ENCODE peak calls at places on chromosome X, in five cellular contexts. B, C, F, Q and D are unnamed samples.
A peak's percentile ranks its signal among the peaks of the same experiment; 100 is the strongest.

GRCh38 chrX:109826954-109827708 is 94.1 kb upstream of the ACSL4 start:
- DNase-seq in B (peak; percentile 72), C (no peak), F (no peak), Q (no peak), D (peak; percentile 50)

GRCh38 chrX:98523026-98523425 is 1639.3 kb downstream of the RPA4 start:
- DNase-seq in B (no peak), C (no peak), F (no peak), Q (no peak), D (no peak)

GRCh38 chrX:38649227-38649626 is 87.9 kb downstream of the TSPAN7 start:
- DNase-seq in B (no peak), C (no peak), F (peak; percentile 15), Q (no peak), D (no peak)

GRCh38 chrX:74449322-74449936 is 28.1 kb downstream of the SLC16A2 start:
- DNase-seq in B (no peak), C (no peak), F (no peak), Q (no peak), D (no peak)

GRCh38 chrX:9456250-9457074 is 8.4 kb upstream of the TBL1X start:
- DNase-seq in B (peak; percentile 32), C (no peak), F (no peak), Q (no peak), D (no peak)

GRCh38 chrX:150768580-150769190 is 75.5 kb downstream of the MTMR1 start:
- DNase-seq in B (no peak), C (no peak), F (no peak), Q (no peak), D (no peak)

GRCh38 chrX:63784902-63785692 is at the start of gene ARHGEF9:
- DNase-seq in B (no peak), C (no peak), F (no peak), Q (peak; percentile 71), D (no peak)

GRCh38 chrX:30577362-30577961 is at the start of gene TASL:
- DNase-seq in B (no peak), C (peak; percentile 94), F (no peak), Q (no peak), D (no peak)

GRCh38 chrX:30781711-30782444 is 107.2 kb downstream of the TAB3 start:
- DNase-seq in B (no peak), C (no peak), F (no peak), Q (no peak), D (no peak)

GRCh38 chrX:72020204-72020603 is 109.6 kb downstream of the NHSL2 start:
- DNase-seq in B (no peak), C (no peak), F (no peak), Q (peak; percentile 4), D (no peak)

GRCh38 chrX:21586001-21586400 is 72.1 kb downstream of the KLHL34 start:
- DNase-seq in B (no peak), C (no peak), F (no peak), Q (no peak), D (no peak)

GRCh38 chrX:42151808-42152207 is 228.5 kb upstream of the CASK start:
- DNase-seq in B (no peak), C (no peak), F (no peak), Q (no peak), D (no peak)

GRCh38 chrX:85109235-85109634 is 105.6 kb downstream of the APOOL start:
- DNase-seq in B (peak; percentile 12), C (no peak), F (peak; percentile 59), Q (peak; percentile 56), D (peak; percentile 7)

GRCh38 chrX:13110427-13111324 is 66.3 kb upstream of the FAM9C start:
- DNase-seq in B (no peak), C (no peak), F (no peak), Q (no peak), D (peak; percentile 62)

GRCh38 chrX:56788229-56788628 is 59.2 kb downstream of the NBDY start:
- DNase-seq in B (no peak), C (no peak), F (no peak), Q (no peak), D (no peak)

GRCh38 chrX:125507119-125507518 is 187.4 kb downstream of the TEX13C start:
- DNase-seq in B (no peak), C (no peak), F (no peak), Q (no peak), D (no peak)

GRCh38 chrX:79413009-79413408 is 45.9 kb upstream of the ITM2A start:
- DNase-seq in B (peak; percentile 0), C (no peak), F (no peak), Q (no peak), D (no peak)

GRCh38 chrX:65034641-65035450 is 58.6 kb upstream of the ZC4H2 start:
- DNase-seq in B (peak; percentile 56), C (no peak), F (peak; percentile 86), Q (peak; percentile 79), D (peak; percentile 25)

GRCh38 chrX:4240541-4241194 is 527.2 kb upstream of the PRKX start:
- DNase-seq in B (peak; percentile 3), C (no peak), F (no peak), Q (no peak), D (no peak)

GRCh38 chrX:54452920-54453319 is 12.7 kb downstream of the TSR2 start:
- DNase-seq in B (peak; percentile 27), C (no peak), F (peak; percentile 32), Q (no peak), D (peak; percentile 22)

GRCh38 chrX:13270360-13270759 is 49.5 kb downstream of the ATXN3L start:
- DNase-seq in B (no peak), C (no peak), F (no peak), Q (no peak), D (no peak)

GRCh38 chrX:65677954-65678469 is 10.6 kb downstream of the MSN start:
- DNase-seq in B (no peak), C (no peak), F (no peak), Q (no peak), D (peak; percentile 71)

GRCh38 chrX:155870958-155871357 is 10.2 kb upstream of the VAMP7 start:
- DNase-seq in B (no peak), C (no peak), F (no peak), Q (no peak), D (no peak)

GRCh38 chrX:31333181-31333831 is 261.5 kb upstream of the FTHL17 start:
- DNase-seq in B (no peak), C (no peak), F (no peak), Q (no peak), D (no peak)

GRCh38 chrX:80807606-80808159 is 2.0 kb downstream of the BRWD3 start:
- DNase-seq in B (no peak), C (no peak), F (peak; percentile 7), Q (no peak), D (peak; percentile 71)

GRCh38 chrX:63350979-63351616 is at the start of gene SPIN4:
- DNase-seq in B (peak; percentile 73), C (peak; percentile 39), F (peak; percentile 78), Q (peak; percentile 82), D (peak; percentile 91)

GRCh38 chrX:23656684-23657083 is 10.6 kb upstream of the PRDX4 start:
- DNase-seq in B (no peak), C (no peak), F (no peak), Q (no peak), D (no peak)

GRCh38 chrX:17842769-17843525 is 18.2 kb downstream of the RAI2 start:
- DNase-seq in B (no peak), C (no peak), F (no peak), Q (no peak), D (no peak)

GRCh38 chrX:13374364-13374763 is 54.5 kb upstream of the ATXN3L start:
- DNase-seq in B (no peak), C (no peak), F (no peak), Q (no peak), D (no peak)

GRCh38 chrX:11787564-11787963 is 29.5 kb downstream of the MSL3 start:
- DNase-seq in B (peak; percentile 43), C (no peak), F (peak; percentile 34), Q (peak; percentile 80), D (peak; percentile 43)

GRCh38 chrX:46554942-46555341 is 9.7 kb upstream of the ZNF674 start:
- DNase-seq in B (peak; percentile 6), C (no peak), F (no peak), Q (no peak), D (peak; percentile 36)

DNA sequence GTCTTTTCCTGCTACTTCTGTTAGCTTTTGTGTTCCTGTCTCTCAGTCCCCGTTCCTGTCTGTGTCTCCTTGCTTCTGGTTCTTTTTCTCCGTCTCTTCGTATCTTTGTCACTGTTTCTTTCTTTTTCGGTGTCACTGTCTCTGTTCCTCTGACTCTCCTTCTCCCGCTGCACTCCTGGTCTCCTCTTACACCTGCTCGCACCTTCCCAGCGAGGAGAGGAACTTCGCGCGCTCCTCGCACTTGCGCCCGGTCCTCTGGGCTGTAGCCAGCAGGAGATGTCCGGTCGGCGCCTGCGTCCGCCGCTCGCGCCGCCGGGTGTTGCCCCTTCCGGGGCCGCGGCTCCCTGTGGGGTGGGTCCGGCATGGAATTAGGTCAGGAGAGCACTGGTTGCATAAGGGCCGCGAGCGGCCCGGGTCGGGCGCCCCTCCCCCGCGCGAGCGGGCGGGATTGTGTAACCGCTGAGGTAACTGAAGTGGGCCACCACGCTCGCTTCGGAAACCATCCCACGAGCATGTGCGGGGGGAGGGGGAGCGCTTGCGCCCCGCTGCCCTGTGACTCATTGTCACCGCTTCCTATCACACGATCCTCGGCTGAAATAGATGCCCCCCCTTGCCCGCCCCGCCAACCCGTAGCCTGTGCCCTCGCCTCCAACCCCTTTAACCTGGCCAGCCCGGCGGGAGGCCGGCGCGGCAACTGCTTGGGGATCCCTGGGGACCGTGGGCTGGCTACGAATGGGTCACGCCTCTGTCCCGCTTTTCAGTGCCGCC is 1.6 kb downstream of the LONRF3 start:
- DNase-seq in B (peak; percentile 69), C (no peak), F (peak; percentile 65), Q (no peak), D (peak; percentile 71)
- TF ChIP-seq HDAC2 in B (no peak), C (no peak), F (no peak), Q (no peak), D (no peak)

GRCh38 chrX:142860944-142861343 is 164.8 kb upstream of the SPANXN4 start:
- DNase-seq in B (no peak), C (no peak), F (no peak), Q (no peak), D (no peak)

GRCh38 chrX:142854970-142855369 is 170.8 kb upstream of the SPANXN4 start:
- DNase-seq in B (no peak), C (no peak), F (no peak), Q (no peak), D (no peak)
- TF ChIP-seq HDAC2 in B (no peak), C (no peak), F (no peak), Q (no peak), D (no peak)

DNA sequence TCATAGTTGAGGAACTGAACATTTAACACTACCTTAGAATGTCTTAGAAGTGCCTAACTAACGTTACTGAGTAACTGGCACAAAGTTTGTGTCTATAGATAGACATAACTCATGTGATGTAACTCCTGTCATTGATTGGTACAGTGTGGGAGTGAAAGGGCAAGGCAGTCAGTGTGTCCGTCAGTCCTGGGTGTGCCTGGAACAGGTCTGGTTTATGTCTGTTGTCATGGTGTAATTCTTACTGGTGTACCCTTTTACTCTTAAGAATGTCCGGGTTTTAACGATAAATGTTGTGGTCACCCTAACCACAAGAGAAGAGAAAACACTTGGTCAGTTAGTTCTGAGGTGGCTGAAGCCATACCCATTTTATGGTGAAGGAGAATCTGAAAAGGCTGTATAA is 93.1 kb upstream of the ESX1 start:
- DNase-seq in B (no peak), C (no peak), F (no peak), Q (no peak), D (no peak)
- TF ChIP-seq HDAC2 in B (no peak), C (no peak), F (no peak), Q (no peak), D (no peak)

GRCh38 chrX:154429708-154430107 is 1.2 kb downstream of the ATP6AP1 start:
- DNase-seq in B (no peak), C (no peak), F (no peak), Q (no peak), D (no peak)
- TF ChIP-seq HDAC2 in B (no peak), C (no peak), F (no peak), Q (no peak), D (no peak)